ENCODE peak calls at places on chromosomes 2 and 18, in six cellular contexts. U, R, H, X, O and K are unnamed samples.

GRCh38 chr2:128809880-128810279 is 491.2 kb upstream of the HS6ST1 start:
- DNase-seq in U (no peak), R (no peak), H (no peak), X (no peak), O (no peak), K (no peak)

GRCh38 chr2:181163139-181163538 is 182.7 kb downstream of the UBE2E3 start:
- DNase-seq in U (no peak), R (no peak), H (no peak), X (no peak), O (no peak), K (no peak)

GRCh38 chr2:128548461-128548891 is 229.8 kb upstream of the HS6ST1 start:
- DNase-seq in U (no peak), R (no peak), H (no peak), X (no peak), O (no peak), K (peak; percentile 64)

GRCh38 chr2:102141915-102142828 is at the start of gene IL1R1:
- DNase-seq in U (peak; percentile 86), R (peak; percentile 82), H (peak; percentile 62), X (peak; percentile 80), O (peak; percentile 92), K (peak; percentile 92)

GRCh38 chr2:98869272-98869641 is 66.8 kb downstream of the CRACDL start:
- DNase-seq in U (no peak), R (peak; percentile 91), H (no peak), X (peak; percentile 87), O (no peak), K (no peak)

GRCh38 chr2:62304429-62305417 is 108.8 kb downstream of the B3GNT2 start:
- DNase-seq in U (peak; percentile 93), R (peak; percentile 86), H (peak; percentile 28), X (no peak), O (peak; percentile 74), K (peak; percentile 92)

GRCh38 chr2:189370719-189371118 is 70.6 kb upstream of the WDR75 start:
- DNase-seq in U (no peak), R (no peak), H (no peak), X (no peak), O (no peak), K (no peak)

GRCh38 chr2:102523647-102524046 is 50.6 kb downstream of the SLC9A4 start:
- DNase-seq in U (no peak), R (no peak), H (no peak), X (no peak), O (no peak), K (no peak)

GRCh38 chr2:42359894-42360483 is 1.0 kb downstream of the COX7A2L start:
- DNase-seq in U (peak; percentile 73), R (peak; percentile 25), H (no peak), X (no peak), O (no peak), K (no peak)

GRCh38 chr2:195212586-195212985 is 444.4 kb upstream of the SLC39A10 start:
- DNase-seq in U (no peak), R (no peak), H (no peak), X (no peak), O (no peak), K (no peak)

DNA sequence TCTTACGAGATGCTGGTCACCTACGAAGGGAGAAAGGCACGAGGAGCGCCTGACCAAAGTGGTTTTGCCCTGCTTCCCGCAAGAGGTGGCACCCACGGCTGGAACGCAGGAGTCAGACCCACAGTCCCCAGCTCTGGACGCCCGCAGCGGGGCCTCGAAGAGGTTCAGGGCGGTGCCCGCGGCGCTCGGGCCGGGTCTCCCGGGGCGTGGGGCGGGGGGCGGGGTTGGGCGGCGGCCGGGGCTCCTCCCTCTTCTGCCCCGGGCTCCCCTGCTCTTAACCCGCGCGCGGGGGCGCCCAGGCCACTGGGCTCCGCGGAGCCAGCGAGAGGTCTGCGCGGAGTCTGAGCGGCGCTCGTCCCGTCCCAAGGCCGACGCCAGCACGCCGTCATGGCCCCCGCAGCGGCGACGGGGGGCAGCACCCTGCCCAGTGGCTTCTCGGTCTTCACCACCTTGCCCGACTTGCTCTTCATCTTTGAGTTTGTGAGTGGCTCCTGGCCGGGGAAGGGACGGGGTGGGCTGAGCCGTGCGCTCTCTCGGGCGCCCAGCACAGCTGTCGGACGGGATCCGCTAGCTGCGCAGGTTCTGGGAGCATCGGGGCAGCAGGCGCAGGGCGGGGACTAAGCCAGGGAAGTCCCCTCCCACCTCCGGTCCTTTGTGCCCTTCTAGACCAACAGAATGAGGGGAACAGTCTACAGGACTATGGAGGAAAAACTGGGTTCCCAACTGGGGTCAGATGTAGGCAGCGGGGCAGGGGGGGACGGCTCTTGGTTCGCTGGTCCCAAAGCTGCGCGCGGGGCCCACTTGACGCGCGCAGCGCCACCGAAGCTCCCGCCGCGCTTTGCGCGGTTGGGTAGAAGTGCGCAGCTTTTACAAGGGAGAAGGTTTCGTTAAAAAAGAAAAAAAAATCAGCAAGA is at the start of gene MAL:
- DNase-seq in U (no peak), R (no peak), H (no peak), X (no peak), O (peak; percentile 32), K (no peak)
- TF ChIP-seq POLR2A in U (no peak), R (no peak), H (no peak), X (no peak), O (no peak), K (no peak)

GRCh38 chr2:107688135-107688534 is 138.6 kb upstream of the RGPD4 start:
- DNase-seq in U (no peak), R (no peak), H (no peak), X (no peak), O (no peak), K (no peak)
- TF ChIP-seq POLR2A in U (no peak), R (no peak), H (no peak), X (no peak), O (no peak), K (no peak)

DNA sequence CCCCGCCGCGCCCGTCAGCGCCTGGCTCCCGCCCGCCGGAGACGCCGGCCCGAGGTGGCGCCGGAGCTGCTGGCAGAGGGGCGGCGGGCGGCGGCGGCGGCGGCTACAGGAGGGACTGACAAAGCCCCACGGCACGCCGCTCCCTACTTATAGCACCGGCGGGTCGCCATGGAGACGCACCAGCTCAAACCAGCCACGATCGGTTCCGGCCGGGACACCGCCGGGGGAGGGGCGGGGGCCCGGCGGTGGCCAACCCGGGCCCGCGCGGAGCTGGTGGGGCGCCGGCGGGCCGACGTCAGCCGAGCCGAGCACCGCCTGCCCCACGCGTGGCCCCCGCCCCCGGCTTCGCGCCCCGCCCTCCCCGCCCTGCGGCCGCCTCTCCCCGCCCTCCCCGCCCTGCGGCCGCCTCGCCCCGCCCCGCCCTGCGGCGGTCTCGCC is at the start of gene ODC1:
- DNase-seq in U (peak; percentile 98), R (peak; percentile 93), H (peak; percentile 92), X (peak; percentile 97), O (peak; percentile 96), K (peak; percentile 99)
- TF ChIP-seq POLR2A in U (no peak), R (no peak), H (peak; percentile 41), X (peak; percentile 78), O (no peak), K (peak; percentile 21)

GRCh38 chr18:9139400-9140039 is 2.9 kb downstream of the ANKRD12 start:
- DNase-seq in U (no peak), R (no peak), H (no peak), X (no peak), O (no peak), K (no peak)

GRCh38 chr18:9136315-9137141 is at the start of gene ANKRD12:
- DNase-seq in U (peak; percentile 99), R (peak; percentile 98), H (peak; percentile 96), X (peak; percentile 98), O (peak; percentile 99), K (peak; percentile 100)

GRCh38 chr18:9135081-9135911 is 1.3 kb upstream of the ANKRD12 start:
- DNase-seq in U (no peak), R (no peak), H (no peak), X (no peak), O (no peak), K (no peak)

GRCh38 chr18:9135912-9136314 is 668 bp upstream of the ANKRD12 start:
- DNase-seq in U (peak; percentile 66), R (no peak), H (no peak), X (no peak), O (no peak), K (no peak)

GRCh38 chr18:9137168-9138066 is 836 bp downstream of the ANKRD12 start:
- DNase-seq in U (peak; percentile 84), R (peak; percentile 63), H (peak; percentile 52), X (peak; percentile 68), O (peak; percentile 85), K (peak; percentile 94)
- TF ChIP-seq POLR2A in U (no peak), R (no peak), H (peak; percentile 29), X (peak; percentile 68), O (no peak), K (no peak)

DNA sequence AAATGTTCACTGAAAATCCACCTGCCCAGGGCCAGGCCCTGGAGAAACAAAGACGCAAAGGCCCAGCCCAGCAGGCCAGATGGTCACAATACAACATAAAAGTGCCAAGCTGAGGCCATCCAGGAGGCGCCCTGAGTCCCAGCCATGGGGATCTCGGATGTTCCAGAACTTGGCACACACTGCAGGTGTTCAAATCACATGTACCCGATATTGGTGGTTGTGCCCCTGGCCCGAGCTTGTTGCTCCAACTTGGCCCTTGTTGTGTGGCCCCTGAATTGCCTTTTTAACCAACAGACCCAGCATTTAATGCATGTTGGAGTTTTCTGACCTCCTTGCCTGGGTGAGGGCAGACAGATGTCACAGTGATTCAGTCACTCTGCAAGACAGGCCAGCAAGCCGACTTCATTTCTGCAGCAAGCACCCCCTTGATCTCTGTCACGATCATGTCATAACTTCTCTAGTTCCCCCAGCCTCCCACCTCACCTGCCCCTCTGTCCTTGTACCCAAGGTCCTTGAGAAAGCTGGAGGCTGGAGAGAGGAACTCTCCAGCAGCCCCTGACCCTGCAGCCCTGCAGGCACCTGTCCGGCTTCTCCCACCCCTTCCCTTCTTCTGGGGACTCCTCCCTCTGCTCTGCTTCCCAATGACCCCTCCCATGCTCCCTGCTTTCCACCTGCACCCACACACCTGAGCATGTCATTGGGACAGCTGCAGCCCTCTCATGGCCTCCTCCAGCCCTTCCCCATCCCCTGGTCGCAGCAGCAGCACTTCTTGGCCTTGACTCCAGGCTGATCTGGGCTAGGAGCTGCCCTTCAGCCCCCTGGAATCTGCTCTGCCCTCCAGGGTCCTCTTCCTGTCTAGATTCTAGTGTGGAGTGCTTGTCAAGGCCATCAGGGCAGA is 9.1 kb downstream of the NGEF start:
- DNase-seq in U (no peak), R (no peak), H (no peak), X (no peak), O (no peak), K (peak; percentile 55)
- TF ChIP-seq POLR2A in U (no peak), R (no peak), H (no peak), X (no peak), O (no peak), K (no peak)

DNA sequence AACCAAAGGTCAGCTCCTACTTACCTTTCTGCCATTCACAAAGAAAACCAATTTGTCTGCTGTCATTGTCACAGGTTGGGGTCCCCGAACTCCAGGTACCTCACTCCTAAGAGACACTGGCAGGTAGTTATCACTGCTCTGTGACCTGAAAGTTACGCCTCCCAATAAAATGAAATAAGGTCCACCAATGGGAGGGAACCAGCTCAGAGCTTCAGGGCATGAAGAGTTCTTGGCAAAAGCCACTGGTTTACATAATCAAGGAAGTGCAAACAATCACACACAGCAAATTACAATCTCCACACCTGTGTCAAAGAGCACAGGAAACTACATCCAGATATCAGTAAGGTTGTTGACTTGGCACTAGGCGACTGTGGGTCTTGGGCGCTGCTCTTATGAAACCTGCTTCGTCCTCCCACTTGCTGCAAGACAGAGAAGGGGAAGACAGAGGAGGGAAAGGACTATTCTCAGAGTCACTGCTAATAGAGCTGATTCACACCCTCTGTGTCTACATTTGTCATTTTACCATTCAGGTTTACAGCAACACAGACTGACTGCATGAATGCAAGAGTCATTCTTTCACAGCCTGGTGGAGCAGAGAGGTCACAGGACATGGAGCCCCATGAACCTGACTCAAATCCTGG is at the start of gene XDH:
- DNase-seq in U (no peak), R (no peak), H (no peak), X (no peak), O (no peak), K (no peak)
- TF ChIP-seq POLR2A in U (no peak), R (no peak), H (no peak), X (no peak), O (no peak), K (no peak)